ENCODE peak calls at places on chromosomes 6 and 20, in eight cellular contexts. G, I, O, K, M, S, D and R are unnamed samples.

GRCh38 chr6:168616807-168617756 is 176.1 kb downstream of the SMOC2 start:
- DNase-seq in G (no peak), I (no peak), O (peak; percentile 49), K (no peak), M (no peak), S (no peak), D (no peak), R (no peak)

GRCh38 chr6:105317607-105318533 is 85.0 kb downstream of the PREP start:
- DNase-seq in G (no peak), I (no peak), O (no peak), K (no peak), M (no peak), S (no peak), D (no peak), R (peak; percentile 10)

GRCh38 chr6:148416309-148416965 is 73.8 kb downstream of the SASH1 start:
- DNase-seq in G (no peak), I (no peak), O (no peak), K (no peak), M (no peak), S (no peak), D (no peak), R (no peak)

GRCh38 chr20:13119583-13119982 is 101.5 kb upstream of the ISM1 start:
- DNase-seq in G (no peak), I (peak; percentile 61), O (peak; percentile 46), K (peak; percentile 29), M (no peak), S (peak; percentile 65), D (peak; percentile 47), R (no peak)

GRCh38 chr6:75326557-75327258 is 42.1 kb upstream of the TMEM30A start:
- DNase-seq in G (no peak), I (no peak), O (peak; percentile 6), K (no peak), M (no peak), S (no peak), D (no peak), R (peak; percentile 29)

GRCh38 chr6:158648682-158649131 is 1.1 kb upstream of the SYTL3 start:
- DNase-seq in G (peak; percentile 3), I (peak; percentile 76), O (peak; percentile 53), K (no peak), M (no peak), S (no peak), D (no peak), R (peak; percentile 94)

GRCh38 chr20:3414122-3414521 is 6.7 kb upstream of the DNAAF9 start:
- DNase-seq in G (no peak), I (no peak), O (no peak), K (no peak), M (no peak), S (no peak), D (no peak), R (no peak)

GRCh38 chr20:34907616-34908469 is 31.4 kb downstream of the ACSS2 start:
- DNase-seq in G (no peak), I (peak; percentile 63), O (peak; percentile 99), K (no peak), M (peak; percentile 57), S (no peak), D (peak; percentile 81), R (peak; percentile 98)

GRCh38 chr20:57927376-57927775 is 217.6 kb upstream of the PMEPA1 start:
- DNase-seq in G (peak; percentile 7), I (no peak), O (no peak), K (no peak), M (no peak), S (no peak), D (no peak), R (no peak)

GRCh38 chr6:97697450-97697849 is 414.4 kb upstream of the MMS22L start:
- DNase-seq in G (no peak), I (peak; percentile 78), O (no peak), K (no peak), M (no peak), S (no peak), D (no peak), R (peak; percentile 41)

GRCh38 chr6:70180904-70181599 is 121.8 kb downstream of the COL9A1 start:
- DNase-seq in G (no peak), I (no peak), O (no peak), K (no peak), M (no peak), S (no peak), D (no peak), R (no peak)

GRCh38 chr20:49540232-49540620 is 27.7 kb downstream of the PTGIS start:
- DNase-seq in G (no peak), I (no peak), O (no peak), K (no peak), M (no peak), S (no peak), D (no peak), R (no peak)

GRCh38 chr6:454148-454991 is 62.8 kb downstream of the IRF4 start:
- DNase-seq in G (no peak), I (no peak), O (no peak), K (no peak), M (no peak), S (no peak), D (no peak), R (no peak)

GRCh38 chr20:21509079-21509596 is 4.7 kb downstream of the NKX2-2 start:
- DNase-seq in G (no peak), I (no peak), O (no peak), K (no peak), M (no peak), S (no peak), D (no peak), R (no peak)

GRCh38 chr6:156957931-156958547 is 180.9 kb downstream of the ARID1B start:
- DNase-seq in G (no peak), I (no peak), O (no peak), K (no peak), M (no peak), S (no peak), D (no peak), R (no peak)

GRCh38 chr20:23027721-23028120 is 7.4 kb upstream of the SSTR4 start:
- DNase-seq in G (no peak), I (no peak), O (no peak), K (no peak), M (no peak), S (no peak), D (no peak), R (no peak)
- H3K27ac ChIP-seq in G (no peak overlapping the region), I (no peak overlapping the region), O (no peak overlapping the region), K (no peak overlapping the region), M (no peak overlapping the region), S (no peak overlapping the region), D (no peak overlapping the region), R (no peak overlapping the region)

DNA sequence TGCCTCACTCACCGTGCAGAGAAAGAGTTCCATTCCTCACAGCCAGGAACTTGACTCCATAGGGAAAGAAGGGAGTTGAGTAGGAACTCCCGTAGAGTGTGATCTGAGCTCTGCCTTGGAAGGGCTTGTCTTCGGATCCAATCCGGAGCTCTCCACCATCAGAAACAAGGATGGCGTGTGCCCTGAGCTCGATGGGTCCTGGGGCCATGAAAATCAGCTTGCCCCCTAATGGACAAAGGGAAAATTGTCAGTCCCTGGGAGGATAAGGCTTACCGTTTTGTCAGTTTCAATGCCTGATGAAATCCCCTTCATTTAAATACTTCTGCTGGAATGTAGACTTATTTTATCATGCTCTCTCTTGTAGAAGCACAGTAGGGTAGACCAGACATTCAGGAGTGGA is 153.3 kb downstream of the PKHD1 start:
- DNase-seq in G (no peak), I (no peak), O (peak; percentile 13), K (no peak), M (no peak), S (peak; percentile 8), D (no peak), R (no peak)
- TF ChIP-seq CTCF in G (no peak), I (peak; percentile 22), O (no peak), K (no peak), M (no peak), S (peak; percentile 30), D (no peak), R (peak; percentile 39)

GRCh38 chr20:51021067-51022025 is 1.6 kb downstream of the KCNG1 start:
- DNase-seq in G (no peak), I (peak; percentile 50), O (no peak), K (no peak), M (no peak), S (no peak), D (no peak), R (peak; percentile 39)
- H3K27ac ChIP-seq in G (no peak overlapping the region), I (peak overlapping the region; percentile 79), O (no peak overlapping the region), K (no peak overlapping the region), M (no peak overlapping the region), S (no peak overlapping the region), D (no peak overlapping the region), R (no peak overlapping the region)

GRCh38 chr6:146543940-146544661 is 468 bp downstream of the RAB32 start:
- DNase-seq in G (no peak), I (peak; percentile 37), O (peak; percentile 28), K (no peak), M (peak; percentile 34), S (no peak), D (peak; percentile 60), R (no peak)
- TF ChIP-seq CTCF in G (no peak), I (no peak), O (no peak), K (no peak), M (no peak), S (no peak), D (no peak), R (no peak)

GRCh38 chr20:1469925-1470571 is 3.4 kb upstream of the NSFL1C start:
- DNase-seq in G (peak; percentile 88), I (peak; percentile 100), O (peak; percentile 89), K (no peak), M (peak; percentile 72), S (peak; percentile 88), D (peak; percentile 91), R (peak; percentile 98)
- H3K27ac ChIP-seq in G (no peak overlapping the region), I (peak overlapping the region; percentile 78), O (peak overlapping the region; percentile 85), K (no peak overlapping the region), M (no peak overlapping the region), S (no peak overlapping the region), D (peak overlapping the region; percentile 55), R (peak overlapping the region; percentile 0)

GRCh38 chr20:45509091-45509490 is 6.3 kb downstream of the SPINT3 start:
- DNase-seq in G (no peak), I (no peak), O (no peak), K (no peak), M (no peak), S (no peak), D (no peak), R (no peak)
- TF ChIP-seq CTCF in G (no peak), I (no peak), O (no peak), K (no peak), M (no peak), S (no peak), D (no peak), R (no peak)

DNA sequence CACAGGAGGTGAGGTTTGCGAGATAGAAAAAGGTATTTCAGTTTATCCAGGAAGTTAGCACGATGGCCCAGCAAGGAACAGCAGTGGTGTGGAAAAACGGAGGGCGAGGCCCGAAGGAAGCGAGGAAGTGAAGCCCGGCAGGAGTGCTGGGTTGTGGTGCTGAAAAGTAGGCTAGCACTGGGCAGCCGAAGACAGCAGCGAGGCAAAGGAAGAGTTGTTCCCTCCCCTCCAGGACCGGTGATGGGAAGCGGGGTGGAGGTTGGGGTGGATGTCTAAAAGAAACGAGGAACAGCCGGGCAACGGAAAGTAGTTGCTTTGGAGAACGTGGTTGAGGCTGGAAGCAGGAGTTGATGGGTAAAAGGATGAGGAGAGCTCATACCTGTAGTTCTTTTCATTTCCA is 1.4 kb downstream of the METTL24 start:
- DNase-seq in G (no peak), I (no peak), O (no peak), K (no peak), M (no peak), S (no peak), D (no peak), R (no peak)
- H3K27ac ChIP-seq in G (no peak overlapping the region), I (no peak overlapping the region), O (no peak overlapping the region), K (no peak overlapping the region), M (no peak overlapping the region), S (no peak overlapping the region), D (peak overlapping the region; percentile 10), R (no peak overlapping the region)